ENCODE peak calls at places on chromosomes 4 and X, in six cellular contexts. E is CD4-positive, CD25-positive, alpha-beta regulatory T cell; O is astrocyte of the spinal cord; I is epithelial cell of esophagus; H is thoracic aorta; A is naive thymus-derived CD4-positive, alpha-beta T cell. B is an unnamed sample.

GRCh38 chr4:112312610-112313239 is 15.6 kb downstream of the ALPK1 start:
- DNase-seq in E (peak), O (no peak), I (no peak), H (no peak), A (no peak), B (no peak)

GRCh38 chr4:173521474-173522159 is 8.4 kb downstream of the HAND2 start:
- DNase-seq in E (no peak), O (no peak), I (no peak), H (no peak), A (no peak), B (no peak)

GRCh38 chr4:17323619-17324400 is 188.1 kb downstream of the QDPR start:
- DNase-seq in E (no peak), O (no peak), I (no peak), H (no peak), A (no peak), B (no peak)

GRCh38 chr4:179858221-179858620 is 2385.0 kb upstream of the TENM3 start:
- DNase-seq in E (no peak), O (no peak), I (no peak), H (no peak), A (no peak), B (no peak)

GRCh38 chrX:138917781-138918180 is 206.3 kb upstream of the FGF13 start:
- DNase-seq in E (no peak), O (peak), I (peak), H (no peak), A (no peak), B (no peak)

GRCh38 chrX:10111364-10112148 is 45.2 kb upstream of the CLCN4 start:
- DNase-seq in E (peak), O (no peak), I (no peak), H (no peak), A (peak), B (no peak)

GRCh38 chrX:41468647-41469323 is 21.6 kb downstream of the NYX start:
- DNase-seq in E (no peak), O (peak), I (no peak), H (no peak), A (no peak), B (no peak)

GRCh38 chr4:174005422-174005821 is 278.0 kb downstream of the FBXO8 start:
- DNase-seq in E (no peak), O (no peak), I (no peak), H (no peak), A (no peak), B (no peak)

GRCh38 chr4:44447563-44448504 is 775 bp downstream of the KCTD8 start:
- DNase-seq in E (peak), O (peak), I (peak), H (no peak), A (no peak), B (no peak)

GRCh38 chr4:39642885-39643550 is 4.4 kb upstream of the SMIM14 start:
- DNase-seq in E (no peak), O (no peak), I (peak), H (no peak), A (no peak), B (no peak)

GRCh38 chr4:184568770-184569169 is 80.5 kb downstream of the CASP3 start:
- DNase-seq in E (no peak), O (no peak), I (no peak), H (no peak), A (no peak), B (no peak)

GRCh38 chrX:73817381-73818199 is 254.6 kb downstream of the CHIC1 start:
- DNase-seq in E (no peak), O (no peak), I (no peak), H (no peak), A (no peak), B (no peak)

GRCh38 chr4:84916233-84916632 is 50.3 kb downstream of the WDFY3 start:
- DNase-seq in E (no peak), O (no peak), I (no peak), H (no peak), A (no peak), B (no peak)

GRCh38 chr4:121738780-121739547 is 26.0 kb downstream of the SMIM43 start:
- DNase-seq in E (no peak), O (peak), I (no peak), H (no peak), A (no peak), B (no peak)

GRCh38 chr4:2363951-2364653 is 54.3 kb downstream of the ZFYVE28 start:
- DNase-seq in E (no peak), O (no peak), I (no peak), H (no peak), A (no peak), B (no peak)

GRCh38 chr4:168353746-168354145 is 35.2 kb upstream of the DDX60 start:
- DNase-seq in E (no peak), O (no peak), I (peak), H (no peak), A (no peak), B (no peak)

GRCh38 chr4:8303485-8304281 is 34.1 kb downstream of the HTRA3 start:
- DNase-seq in E (no peak), O (peak), I (peak), H (no peak), A (no peak), B (no peak)

B was measured in stimulated activated CD4-positive, alpha-beta T cell treated with anti-CD3 and anti-CD28 coated beads, TNF-alpha, amount 100 ng/mL, for 48 hours.